ENCODE peak calls at places on chromosomes 3 and 15, in nine cellular contexts. X, B, E, U, A, J, T, I and R are unnamed samples.

GRCh38 chr15:69275104-69275670 is 23.5 kb upstream of the PAQR5 start:
- DNase-seq in I (no peak), A (no peak), J (no peak), X (no peak), T (no peak), E (no peak), U (no peak), B (no peak), R (no peak)

GRCh38 chr3:49704629-49705028 is 14.9 kb downstream of the AMIGO3 start:
- DNase-seq in U (no peak), B (no peak), T (no peak), J (no peak), X (no peak), E (no peak), A (no peak), I (no peak), R (no peak)

GRCh38 chr3:83946554-83946953 is 1012.2 kb upstream of the CADM2 start:
- DNase-seq in E (no peak), B (no peak), A (no peak), X (no peak), T (peak), I (no peak), U (no peak), J (no peak), R (peak)

GRCh38 chr3:51646091-51646490 is 25.0 kb upstream of the TEX264 start:
- DNase-seq in E (no peak), T (no peak), X (no peak), I (no peak), B (no peak), J (no peak), U (no peak), A (no peak), R (no peak)

GRCh38 chr3:149042766-149043386 is 43.5 kb downstream of the HLTF start:
- DNase-seq in A (peak), J (no peak), I (no peak), B (no peak), E (no peak), T (no peak), X (no peak), U (no peak), R (peak)

GRCh38 chr15:98994892-98995291 is 12.7 kb downstream of the PGPEP1L start:
- DNase-seq in B (no peak), X (no peak), J (no peak), I (no peak), T (no peak), A (no peak), E (no peak), U (no peak), R (no peak)

GRCh38 chr3:161393803-161394202 is 22.5 kb upstream of the SPTSSB start:
- DNase-seq in T (no peak), I (no peak), X (no peak), U (no peak), J (no peak), B (no peak), E (no peak), A (no peak), R (no peak)

GRCh38 chr3:120497318-120497717 is 46.5 kb upstream of the FSTL1 start:
- DNase-seq in U (no peak), A (no peak), I (no peak), X (no peak), J (no peak), E (no peak), T (no peak), B (peak), R (peak)

GRCh38 chr3:197023241-197023997 is 6.2 kb downstream of the MELTF start:
- DNase-seq in T (no peak), X (no peak), J (peak), I (no peak), A (peak), B (no peak), E (no peak), U (peak), R (no peak)